ENCODE peak calls at places on chromosomes 4 and X, in six cellular contexts. W, V, G, O, N and T are unnamed samples.

GRCh38 chr4:24419147-24420034 is 165.0 kb downstream of the DHX15 start:
- DNase-seq in O (peak), G (peak), W (peak), N (peak), V (peak), T (peak)

GRCh38 chr4:86220137-86220536 is 139.7 kb downstream of the MAPK10 start:
- DNase-seq in O (no peak), V (no peak), W (no peak), N (no peak), G (no peak), T (no peak)

GRCh38 chr4:157226035-157226434 is 5.5 kb downstream of the GRIA2 start:
- DNase-seq in N (no peak), O (no peak), G (no peak), W (no peak), V (no peak), T (no peak)

GRCh38 chr4:109313168-109314133 is 11.0 kb upstream of the COL25A1 start:
- DNase-seq in O (no peak), V (no peak), N (no peak), W (no peak), G (no peak), T (no peak)

GRCh38 chr4:165905405-165906027 is 32.5 kb downstream of the TLL1 start:
- DNase-seq in O (no peak), W (no peak), G (no peak), V (no peak), N (no peak), T (no peak)

GRCh38 chr4:168867128-168867527 is 142.9 kb downstream of the CBR4 start:
- DNase-seq in N (no peak), G (no peak), V (no peak), O (no peak), W (no peak), T (no peak)

GRCh38 chrX:33273521-33273920 is 62.2 kb upstream of the DMD start:
- DNase-seq in N (no peak), V (no peak), O (no peak), G (no peak), W (no peak), T (no peak)

GRCh38 chr4:6953751-6954380 is 44.2 kb downstream of the TBC1D14 start:
- DNase-seq in O (peak), W (no peak), V (peak), G (peak), N (no peak), T (no peak)